ENCODE peak calls at places on chromosomes 11 and 22, in five cellular contexts. One of them, this sample, is unnamed.

GRCh38 chr11:4134844-4135243 is 40.2 kb downstream of the RRM1 start:
- DNase-seq in OCI-LY7: no peak
- DNase-seq in nephron progenitor cell: no peak
- DNase-seq in neural progenitor cell: no peak
- DNase-seq in CD14-positive monocyte: no peak
- DNase-seq in this sample: no peak

GRCh38 chr11:16669799-16670415 is 68.5 kb upstream of the C11orf58 start:
- DNase-seq in OCI-LY7: no peak
- DNase-seq in nephron progenitor cell: no peak
- DNase-seq in neural progenitor cell: no peak
- DNase-seq in CD14-positive monocyte: no peak
- DNase-seq in this sample: no peak

GRCh38 chr22:35335936-35336781 is 36.5 kb downstream of the TOM1 start:
- DNase-seq in OCI-LY7: no peak
- DNase-seq in nephron progenitor cell: no peak
- DNase-seq in neural progenitor cell: no peak
- DNase-seq in CD14-positive monocyte: no peak
- DNase-seq in this sample: no peak

GRCh38 chr11:45933131-45933821 is 10.8 kb downstream of the LARGE2 start:
- DNase-seq in CD14-positive monocyte: peak; percentile 43
- DNase-seq in nephron progenitor cell: no peak
- DNase-seq in OCI-LY7: peak; percentile 89
- DNase-seq in neural progenitor cell: no peak
- DNase-seq in this sample: no peak

GRCh38 chr22:40741116-40741515 is 61.8 kb downstream of the MCHR1 start:
- DNase-seq in OCI-LY7: no peak
- DNase-seq in nephron progenitor cell: no peak
- DNase-seq in neural progenitor cell: no peak
- DNase-seq in CD14-positive monocyte: no peak
- DNase-seq in this sample: no peak

GRCh38 chr11:76157891-76158290 is 48.4 kb downstream of the WNT11 start:
- DNase-seq in CD14-positive monocyte: no peak
- DNase-seq in nephron progenitor cell: no peak
- DNase-seq in OCI-LY7: no peak
- DNase-seq in neural progenitor cell: no peak
- DNase-seq in this sample: no peak

GRCh38 chr11:111944139-111944538 is 7.0 kb downstream of the DIXDC1 start:
- DNase-seq in CD14-positive monocyte: no peak
- DNase-seq in neural progenitor cell: no peak
- DNase-seq in nephron progenitor cell: no peak
- DNase-seq in OCI-LY7: no peak
- DNase-seq in this sample: no peak

GRCh38 chr11:43694477-43694876 is 13.9 kb downstream of the HSD17B12 start:
- DNase-seq in CD14-positive monocyte: no peak
- DNase-seq in OCI-LY7: peak; percentile 75
- DNase-seq in neural progenitor cell: no peak
- DNase-seq in nephron progenitor cell: no peak
- DNase-seq in this sample: no peak

GRCh38 chr22:50274311-50274710 is 4.1 kb upstream of the MAPK11 start:
- DNase-seq in CD14-positive monocyte: no peak
- DNase-seq in neural progenitor cell: peak; percentile 81
- DNase-seq in nephron progenitor cell: peak; percentile 47
- DNase-seq in OCI-LY7: peak; percentile 80
- DNase-seq in this sample: no peak

GRCh38 chr11:110720646-110721283 is 8.5 kb upstream of the ARHGAP20 start:
- DNase-seq in nephron progenitor cell: no peak
- DNase-seq in CD14-positive monocyte: no peak
- DNase-seq in neural progenitor cell: no peak
- DNase-seq in OCI-LY7: no peak
- DNase-seq in this sample: no peak

GRCh38 chr11:70068345-70068744 is 9.8 kb upstream of the ANO1 start:
- DNase-seq in CD14-positive monocyte: no peak
- DNase-seq in OCI-LY7: no peak
- DNase-seq in neural progenitor cell: no peak
- DNase-seq in nephron progenitor cell: no peak
- DNase-seq in this sample: no peak
- TF ChIP-seq CTCF in CD14-positive monocyte: no peak
- TF ChIP-seq CTCF in OCI-LY7: no peak
- TF ChIP-seq CTCF in neural progenitor cell: no peak
- TF ChIP-seq CTCF in nephron progenitor cell: no peak
- TF ChIP-seq CTCF in this sample: no peak

DNA sequence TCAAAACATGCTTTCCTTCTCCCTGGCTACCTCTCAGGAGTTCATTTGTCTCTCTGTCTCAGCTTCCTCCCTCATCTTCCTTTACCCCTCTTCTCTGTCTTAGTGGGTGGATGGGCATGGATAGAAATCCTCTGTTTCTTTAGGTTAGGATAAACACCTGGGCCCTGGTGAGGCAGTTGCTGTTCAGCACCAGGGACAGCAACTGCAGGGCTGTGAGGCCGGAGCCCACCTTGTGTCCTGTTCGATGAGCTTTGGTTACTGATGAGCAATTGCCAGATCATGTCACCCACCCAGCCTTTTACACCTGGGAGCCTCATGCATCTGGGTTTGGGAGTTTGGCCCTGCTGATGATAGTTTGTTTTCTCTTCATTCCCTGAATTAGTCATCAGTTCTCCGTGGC is 6.1 kb upstream of the CRYBB3 start:
- DNase-seq in CD14-positive monocyte: no peak
- DNase-seq in nephron progenitor cell: peak; percentile 64
- DNase-seq in neural progenitor cell: peak; percentile 70
- DNase-seq in OCI-LY7: peak; percentile 7
- DNase-seq in this sample: no peak
- TF ChIP-seq CTCF in CD14-positive monocyte: no peak
- TF ChIP-seq CTCF in nephron progenitor cell: no peak
- TF ChIP-seq CTCF in neural progenitor cell: no peak
- TF ChIP-seq CTCF in OCI-LY7: no peak
- TF ChIP-seq CTCF in this sample: no peak

GRCh38 chr11:34266987-34267386 is 90.8 kb downstream of the ABTB2 start:
- DNase-seq in nephron progenitor cell: no peak
- DNase-seq in OCI-LY7: no peak
- DNase-seq in CD14-positive monocyte: no peak
- DNase-seq in neural progenitor cell: no peak
- DNase-seq in this sample: no peak
- TF ChIP-seq CTCF in nephron progenitor cell: no peak
- TF ChIP-seq CTCF in OCI-LY7: no peak
- TF ChIP-seq CTCF in CD14-positive monocyte: no peak
- TF ChIP-seq CTCF in neural progenitor cell: no peak
- TF ChIP-seq CTCF in this sample: no peak

GRCh38 chr22:22824340-22825212 is 63.0 kb upstream of the IGLL5 start:
- DNase-seq in neural progenitor cell: no peak
- DNase-seq in nephron progenitor cell: no peak
- DNase-seq in CD14-positive monocyte: no peak
- DNase-seq in OCI-LY7: no peak
- DNase-seq in this sample: no peak

GRCh38 chr22:22821340-22821739 is 66.3 kb upstream of the IGLL5 start:
- DNase-seq in nephron progenitor cell: no peak
- DNase-seq in neural progenitor cell: no peak
- DNase-seq in CD14-positive monocyte: no peak
- DNase-seq in OCI-LY7: no peak
- DNase-seq in this sample: no peak

GRCh38 chr22:22822106-22822505 is 65.5 kb upstream of the IGLL5 start:
- DNase-seq in CD14-positive monocyte: no peak
- DNase-seq in neural progenitor cell: no peak
- DNase-seq in nephron progenitor cell: no peak
- DNase-seq in OCI-LY7: no peak
- DNase-seq in this sample: no peak

GRCh38 chr22:22825213-22825593 is 62.4 kb upstream of the IGLL5 start:
- DNase-seq in nephron progenitor cell: no peak
- DNase-seq in CD14-positive monocyte: no peak
- DNase-seq in neural progenitor cell: no peak
- DNase-seq in OCI-LY7: peak; percentile 37
- DNase-seq in this sample: no peak

GRCh38 chr22:22823126-22823804 is 64.4 kb upstream of the IGLL5 start:
- DNase-seq in CD14-positive monocyte: no peak
- DNase-seq in nephron progenitor cell: no peak
- DNase-seq in OCI-LY7: peak; percentile 82
- DNase-seq in neural progenitor cell: no peak
- DNase-seq in this sample: no peak
- TF ChIP-seq CTCF in CD14-positive monocyte: no peak
- TF ChIP-seq CTCF in nephron progenitor cell: no peak
- TF ChIP-seq CTCF in OCI-LY7: no peak
- TF ChIP-seq CTCF in neural progenitor cell: no peak
- TF ChIP-seq CTCF in this sample: no peak

DNA sequence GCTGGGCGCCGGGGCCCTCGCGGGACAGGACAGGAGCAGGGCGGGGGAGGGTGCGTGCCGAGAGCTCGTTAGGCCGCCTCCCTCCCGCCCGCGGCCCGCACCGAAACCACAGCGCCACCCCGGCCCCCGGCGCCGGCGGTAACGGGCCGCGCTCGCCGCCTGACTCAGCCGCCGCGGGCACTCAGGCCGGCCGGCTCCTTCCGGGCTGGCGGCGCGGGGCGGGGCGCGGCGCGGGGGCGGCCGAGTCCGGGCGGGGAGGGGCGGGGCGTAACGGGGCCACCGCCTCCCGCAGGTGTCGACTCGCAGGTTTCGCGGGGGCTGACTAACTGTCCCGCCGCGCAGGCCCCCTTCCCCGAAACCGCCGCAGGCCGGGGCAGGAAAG is at the start of gene AP5B1:
- DNase-seq in CD14-positive monocyte: peak; percentile 51
- DNase-seq in nephron progenitor cell: peak; percentile 68
- DNase-seq in neural progenitor cell: peak; percentile 83
- DNase-seq in OCI-LY7: peak; percentile 75
- DNase-seq in this sample: peak; percentile 48
- TF ChIP-seq CTCF in CD14-positive monocyte: no peak
- TF ChIP-seq CTCF in nephron progenitor cell: no peak
- TF ChIP-seq CTCF in neural progenitor cell: no peak
- TF ChIP-seq CTCF in OCI-LY7: no peak
- TF ChIP-seq CTCF in this sample: no peak

DNA sequence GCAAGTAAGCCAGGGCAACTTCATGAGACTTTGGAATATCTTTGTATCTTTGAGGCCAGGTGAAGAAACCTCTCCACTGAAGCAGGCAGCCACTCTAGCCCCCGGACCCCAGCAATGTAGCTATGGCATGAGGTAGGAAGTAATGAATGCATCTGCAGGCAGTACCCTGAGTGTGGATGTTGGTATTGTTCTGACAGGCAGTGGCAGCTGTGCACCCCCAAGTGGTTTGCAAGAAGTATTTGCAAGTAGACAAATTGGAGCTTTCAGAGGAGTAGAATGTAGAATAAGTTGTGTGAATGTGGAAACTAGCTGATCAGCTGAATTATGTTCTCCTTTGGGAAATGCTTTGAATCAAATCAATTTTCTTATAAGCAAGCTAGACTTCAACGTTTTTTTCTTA is 194.4 kb upstream of the PGR start:
- DNase-seq in nephron progenitor cell: no peak
- DNase-seq in neural progenitor cell: peak; percentile 34
- DNase-seq in OCI-LY7: no peak
- DNase-seq in CD14-positive monocyte: no peak
- DNase-seq in this sample: no peak
- TF ChIP-seq CTCF in nephron progenitor cell: no peak
- TF ChIP-seq CTCF in neural progenitor cell: peak; percentile 43
- TF ChIP-seq CTCF in OCI-LY7: peak; percentile 31
- TF ChIP-seq CTCF in CD14-positive monocyte: no peak
- TF ChIP-seq CTCF in this sample: peak; percentile 24

GRCh38 chr11:128484172-128484571 is 103.2 kb downstream of the ETS1 start:
- DNase-seq in OCI-LY7: no peak
- DNase-seq in neural progenitor cell: no peak
- DNase-seq in nephron progenitor cell: no peak
- DNase-seq in CD14-positive monocyte: no peak
- DNase-seq in this sample: no peak
- TF ChIP-seq CTCF in OCI-LY7: peak; percentile 33
- TF ChIP-seq CTCF in neural progenitor cell: peak; percentile 22
- TF ChIP-seq CTCF in nephron progenitor cell: no peak
- TF ChIP-seq CTCF in CD14-positive monocyte: no peak
- TF ChIP-seq CTCF in this sample: peak; percentile 27